ENCODE peak calls at places on chromosomes 11 and 22, in seven cellular contexts. One of them, this sample, is unnamed.

GRCh38 chr11:2526808-2527381 is 82.1 kb downstream of the KCNQ1 start:
- DNase-seq in HFFc6: no peak
- DNase-seq in left lung: peak; percentile 80
- DNase-seq in hypothalamus: no peak
- DNase-seq in ureter: peak; percentile 73
- DNase-seq in nucleus accumbens: no peak
- DNase-seq in myocyte: no peak
- DNase-seq in this sample: no peak

GRCh38 chr11:35974878-35975578 is 31.2 kb downstream of the LDLRAD3 start:
- DNase-seq in HFFc6: no peak
- DNase-seq in ureter: no peak
- DNase-seq in nucleus accumbens: no peak
- DNase-seq in left lung: no peak
- DNase-seq in hypothalamus: no peak
- DNase-seq in myocyte: no peak
- DNase-seq in this sample: no peak

GRCh38 chr22:22111267-22111751 is 128.7 kb upstream of the TOP3B start:
- DNase-seq in nucleus accumbens: no peak
- DNase-seq in myocyte: peak; percentile 56
- DNase-seq in left lung: no peak
- DNase-seq in hypothalamus: no peak
- DNase-seq in ureter: no peak
- DNase-seq in HFFc6: peak; percentile 69
- DNase-seq in this sample: no peak

GRCh38 chr11:124394408-124394807 is 4.4 kb downstream of the OR8B3 start:
- DNase-seq in ureter: no peak
- DNase-seq in nucleus accumbens: no peak
- DNase-seq in HFFc6: no peak
- DNase-seq in hypothalamus: no peak
- DNase-seq in left lung: no peak
- DNase-seq in myocyte: no peak
- DNase-seq in this sample: no peak

GRCh38 chr11:118076754-118077281 is at the start of gene TMPRSS4:
- DNase-seq in HFFc6: no peak
- DNase-seq in ureter: peak; percentile 85
- DNase-seq in myocyte: no peak
- DNase-seq in hypothalamus: no peak
- DNase-seq in nucleus accumbens: no peak
- DNase-seq in left lung: peak; percentile 62
- DNase-seq in this sample: no peak

GRCh38 chr22:39748877-39749276 is 144.7 kb downstream of the ENTHD1 start:
- DNase-seq in HFFc6: peak; percentile 48
- DNase-seq in left lung: no peak
- DNase-seq in myocyte: peak; percentile 6
- DNase-seq in hypothalamus: no peak
- DNase-seq in ureter: no peak
- DNase-seq in nucleus accumbens: no peak
- DNase-seq in this sample: no peak

GRCh38 chr11:79119491-79120284 is 321.1 kb downstream of the TENM4 start:
- DNase-seq in ureter: no peak
- DNase-seq in left lung: no peak
- DNase-seq in myocyte: peak; percentile 1
- DNase-seq in nucleus accumbens: peak; percentile 28
- DNase-seq in hypothalamus: no peak
- DNase-seq in HFFc6: no peak
- DNase-seq in this sample: no peak

GRCh38 chr22:46842606-46843005 is 80.2 kb downstream of the TBC1D22A start:
- DNase-seq in ureter: no peak
- DNase-seq in nucleus accumbens: no peak
- DNase-seq in left lung: no peak
- DNase-seq in myocyte: no peak
- DNase-seq in HFFc6: no peak
- DNase-seq in hypothalamus: no peak
- DNase-seq in this sample: no peak

GRCh38 chr11:69892986-69893555 is 73.9 kb upstream of the FGF3 start:
- DNase-seq in nucleus accumbens: no peak
- DNase-seq in hypothalamus: no peak
- DNase-seq in left lung: no peak
- DNase-seq in HFFc6: no peak
- DNase-seq in myocyte: no peak
- DNase-seq in ureter: no peak
- DNase-seq in this sample: no peak

GRCh38 chr11:78424334-78425270 is 7.0 kb upstream of the GAB2 start:
- DNase-seq in ureter: no peak
- DNase-seq in hypothalamus: no peak
- DNase-seq in HFFc6: no peak
- DNase-seq in myocyte: peak; percentile 21
- DNase-seq in left lung: no peak
- DNase-seq in nucleus accumbens: no peak
- DNase-seq in this sample: no peak

GRCh38 chr22:31130873-31131272 is 8.1 kb downstream of the INPP5J start:
- DNase-seq in hypothalamus: no peak
- DNase-seq in nucleus accumbens: no peak
- DNase-seq in left lung: no peak
- DNase-seq in HFFc6: no peak
- DNase-seq in ureter: no peak
- DNase-seq in myocyte: no peak
- DNase-seq in this sample: no peak

GRCh38 chr11:133906746-133907145 is 50.0 kb downstream of the IGSF9B start:
- DNase-seq in left lung: no peak
- DNase-seq in ureter: no peak
- DNase-seq in myocyte: no peak
- DNase-seq in HFFc6: no peak
- DNase-seq in hypothalamus: no peak
- DNase-seq in nucleus accumbens: no peak
- DNase-seq in this sample: no peak

GRCh38 chr11:4493480-4493818 is 11.0 kb downstream of the OR52K1 start:
- DNase-seq in ureter: no peak
- DNase-seq in hypothalamus: no peak
- DNase-seq in left lung: no peak
- DNase-seq in myocyte: no peak
- DNase-seq in HFFc6: no peak
- DNase-seq in nucleus accumbens: no peak
- DNase-seq in this sample: no peak

This sample was measured in right atrium auricular region.